ENCODE peak calls at places on chromosome 12, in five cellular contexts. G, H, K, L and S are unnamed samples. For H3K4me1, H3K9me3 and H3K36me3, the result is how much of the 10 kb centered on the place peaks cover.

GRCh38 chr12:76866146-76866545 is 12.7 kb downstream of the CSRP2 start:
- DNase-seq in G (no peak), K (no peak), L (no peak), H (no peak), S (no peak)

GRCh38 chr12:55721601-55722213 is 1.5 kb downstream of the RDH5 start:
- DNase-seq in G (no peak), K (peak), H (no peak), L (no peak), S (no peak)

GRCh38 chr12:112134731-112135130 is 9.4 kb downstream of the TRAFD1 start:
- DNase-seq in H (no peak), K (no peak), L (no peak), G (no peak), S (no peak)

GRCh38 chr12:45357547-45358417 is 141.9 kb downstream of the ANO6 start:
- DNase-seq in L (peak), G (peak), K (no peak), H (no peak), S (no peak)

GRCh38 chr12:77256924-77257323 is 191.6 kb upstream of the E2F7 start:
- DNase-seq in G (no peak), K (no peak), H (no peak), L (no peak), S (no peak)

GRCh38 chr12:6335451-6336078 is 6.3 kb downstream of the TNFRSF1A start:
- DNase-seq in K (peak), G (peak), L (peak), H (peak), S (peak)

GRCh38 chr12:51951843-51952722 is 584 bp downstream of the ACVR1B start:
- DNase-seq in H (no peak), L (peak), K (peak), G (peak), S (no peak)

GRCh38 chr12:64672925-64673409 is 62.7 kb downstream of the RASSF3 start:
- DNase-seq in G (no peak), K (no peak), L (peak), H (peak), S (peak)

GRCh38 chr12:9095322-9095721 is 20.4 kb downstream of the A2M start:
- DNase-seq in H (no peak), K (no peak), G (no peak), L (no peak), S (no peak)

GRCh38 chr12:54935235-54935951 is 49.2 kb downstream of the TESPA1 start:
- DNase-seq in H (peak), L (no peak), K (no peak), G (no peak), S (peak)

GRCh38 chr12:125140239-125140917 is 75.1 kb downstream of the AACS start:
- DNase-seq in L (no peak), G (no peak), H (no peak), K (no peak), S (no peak)

GRCh38 chr12:75656650-75657049 is 145.2 kb upstream of the KRR1 start:
- DNase-seq in L (no peak), G (no peak), K (no peak), H (no peak), S (no peak)

GRCh38 chr12:108377260-108377659 is 38.1 kb upstream of the CMKLR1 start:
- DNase-seq in L (no peak), G (no peak), H (no peak), K (no peak), S (no peak)

GRCh38 chr12:10213168-10214130 is 772 bp downstream of the GABARAPL1 start:
- DNase-seq in K (peak), L (peak), G (peak), H (peak), S (peak)

GRCh38 chr12:76029982-76030377 is 1.6 kb downstream of the PHLDA1 start:
- DNase-seq in H (no peak), G (no peak), K (peak), L (peak), S (no peak)

GRCh38 chr12:22228022-22228875 is 106.3 kb downstream of the ST8SIA1 start:
- DNase-seq in G (no peak), H (no peak), L (no peak), K (no peak), S (no peak)

DNA sequence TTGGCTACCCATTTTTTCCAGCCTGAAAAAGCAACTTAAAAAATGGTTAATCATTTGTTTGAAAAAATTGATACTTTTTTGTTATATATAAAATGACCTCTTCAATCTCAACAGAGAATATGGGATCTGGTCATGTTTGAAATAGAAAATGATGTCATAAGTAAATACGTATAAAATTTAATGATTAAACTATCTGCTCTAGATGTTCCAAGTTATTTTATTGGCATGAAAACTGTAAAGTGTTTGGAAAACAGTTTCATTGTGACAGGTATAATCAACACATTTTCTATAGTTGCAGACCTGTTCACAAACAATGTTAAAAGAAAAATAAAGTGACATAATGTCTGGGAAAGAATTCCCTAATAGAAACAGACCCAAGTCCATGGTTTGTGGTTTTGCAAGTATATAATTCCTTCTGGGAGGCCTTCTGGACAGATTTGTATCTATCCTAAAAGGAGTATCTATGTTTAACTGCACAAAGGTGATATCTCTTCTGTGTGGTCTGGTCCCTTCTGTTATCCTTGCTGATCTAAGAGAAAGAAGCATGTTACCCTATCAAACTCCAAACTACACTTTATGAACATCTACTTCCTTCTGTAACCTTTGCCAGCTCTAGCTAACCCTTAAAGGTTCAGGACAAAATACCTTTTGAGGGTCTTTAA is 39.5 kb upstream of the LRIG3 start:
- DNase-seq in K (no peak), L (no peak), G (no peak), H (no peak), S (no peak)
- H3K4me1 ChIP-seq in K (under half), L (under half), G (under half), H (under half), S (under half)

GRCh38 chr12:47609806-47610205 is 96.0 kb downstream of the RPAP3 start:
- DNase-seq in L (no peak), K (no peak), H (no peak), G (no peak), S (no peak)
- H3K9me3 ChIP-seq in L (under half), K (under half), H (under half), G (under half), S (under half)

GRCh38 chr12:122046145-122046544 is 24.5 kb downstream of the BCL7A start:
- DNase-seq in L (no peak), H (no peak), G (no peak), K (no peak), S (no peak)

GRCh38 chr12:122040579-122041386 is 19.1 kb downstream of the BCL7A start:
- DNase-seq in L (no peak), G (no peak), H (no peak), K (peak), S (peak)

GRCh38 chr12:122045262-122045661 is 23.6 kb downstream of the BCL7A start:
- DNase-seq in G (no peak), L (no peak), H (no peak), K (no peak), S (no peak)

GRCh38 chr12:122042910-122043309 is 21.2 kb downstream of the BCL7A start:
- DNase-seq in G (no peak), L (no peak), K (no peak), H (no peak), S (no peak)

GRCh38 chr12:122043476-122043875 is 21.8 kb downstream of the BCL7A start:
- DNase-seq in K (no peak), H (no peak), L (no peak), G (no peak), S (no peak)
- H3K36me3 ChIP-seq in K (under half), H (under half), L (under half), G (under half), S (under half)

GRCh38 chr12:11769723-11770514 is 120.4 kb downstream of the ETV6 start:
- DNase-seq in G (no peak), H (no peak), K (no peak), L (no peak), S (peak)
- H3K4me1 ChIP-seq in G (half or more), H (under half), K (under half), L (under half), S (under half)

DNA sequence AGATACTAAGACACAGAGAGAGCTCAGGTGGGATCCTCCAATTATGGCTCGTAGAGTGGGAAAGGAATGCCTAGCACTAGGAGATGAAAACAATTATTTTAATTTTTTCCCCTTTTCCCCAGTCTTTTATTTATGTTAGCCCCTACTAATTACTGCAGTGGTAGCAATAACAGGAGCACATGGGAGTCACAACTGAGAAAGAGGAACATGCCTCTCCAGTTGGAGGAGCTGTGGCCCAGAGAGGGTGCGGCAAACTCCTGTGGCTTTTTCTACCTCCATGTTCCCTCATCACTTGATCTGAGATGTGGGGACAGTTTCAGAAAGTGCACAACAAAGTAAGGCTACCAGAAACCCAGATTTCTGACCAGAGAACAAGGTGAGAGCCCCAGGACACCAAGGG is 25.9 kb upstream of the POC1B start:
- DNase-seq in L (no peak), H (no peak), K (no peak), G (no peak), S (no peak)
- H3K9me3 ChIP-seq in L (under half), H (under half), K (under half), G (under half), S (under half)

DNA sequence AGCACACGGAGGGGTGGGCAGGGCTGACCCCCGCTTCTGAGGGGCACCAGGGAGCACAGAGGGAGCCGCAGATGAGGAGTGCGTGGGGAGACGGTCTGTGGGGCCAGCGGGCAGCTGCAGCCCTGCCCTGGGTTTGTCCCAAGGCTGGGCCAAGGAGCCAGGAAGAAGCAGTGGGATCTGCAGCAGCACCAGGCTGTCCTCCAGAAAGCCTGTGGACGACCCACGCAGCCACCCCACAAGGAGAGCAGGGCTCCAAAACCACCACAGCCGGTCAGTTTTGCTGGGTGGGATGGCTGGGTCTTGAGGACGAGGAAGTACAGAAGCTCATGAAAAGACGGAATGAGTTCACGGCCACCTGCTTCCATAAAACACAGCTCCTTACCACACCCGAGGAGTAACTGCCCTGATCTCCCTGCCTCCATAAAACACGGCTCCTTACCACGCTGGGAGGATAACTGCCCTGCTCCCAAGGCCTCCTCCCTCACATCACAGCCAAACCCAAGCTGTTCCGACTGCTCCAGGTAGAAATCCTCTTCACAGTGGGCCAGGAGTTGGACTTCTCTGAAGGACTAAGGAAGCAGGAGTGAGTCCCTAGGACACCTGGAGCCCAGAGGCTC is 9.9 kb upstream of the GOLGA3 start:
- DNase-seq in L (no peak), H (no peak), G (no peak), K (no peak), S (no peak)
- H3K36me3 ChIP-seq in L (under half), H (under half), G (under half), K (under half), S (under half)

DNA sequence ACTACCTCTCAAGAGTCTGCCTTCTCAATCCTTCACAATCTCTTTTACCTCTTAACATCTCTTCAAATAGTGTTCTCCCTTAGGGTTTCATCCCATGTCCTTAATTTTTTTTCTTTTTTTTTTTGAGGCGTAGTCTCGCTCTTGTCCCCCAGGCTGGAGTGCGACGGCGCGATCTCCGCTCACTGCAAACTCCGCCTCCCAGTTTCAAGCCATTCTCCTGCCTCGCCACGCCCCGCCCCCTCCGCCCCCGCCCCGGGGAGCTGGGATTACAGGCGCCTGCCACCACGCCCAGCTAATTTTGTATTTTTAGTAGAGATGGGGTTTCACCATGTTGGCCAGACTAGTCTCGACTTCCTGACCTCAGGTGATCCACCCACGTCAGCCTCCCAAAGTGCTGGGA is 7.0 kb upstream of the BCAT1 start:
- DNase-seq in K (no peak), H (no peak), L (no peak), G (no peak), S (no peak)
- H3K4me1 ChIP-seq in K (under half), H (under half), L (under half), G (under half), S (under half)

DNA sequence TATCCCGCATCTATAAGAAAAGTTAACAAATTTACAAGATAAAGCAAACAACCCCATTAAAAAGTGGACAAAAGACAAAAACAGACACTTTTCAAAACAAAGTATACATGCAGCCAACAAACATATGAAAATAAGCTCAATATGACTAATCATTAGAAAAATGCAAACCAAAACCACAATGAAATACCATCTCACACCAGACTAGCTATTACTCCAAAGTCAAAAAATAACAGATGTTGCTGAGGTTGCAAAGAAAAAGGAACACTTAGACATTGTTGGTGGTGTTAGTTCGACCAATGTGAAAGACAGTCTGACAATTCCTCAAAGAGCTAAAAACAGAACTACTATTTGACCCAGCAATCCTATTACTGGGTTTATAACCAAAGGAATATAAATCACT is 968.6 kb upstream of the USP15 start:
- DNase-seq in G (no peak), H (no peak), L (no peak), K (no peak), S (no peak)
- H3K9me3 ChIP-seq in G (under half), H (under half), L (under half), K (under half), S (under half)

GRCh38 chr12:120095356-120096135 is 21.0 kb downstream of the RAB35 start:
- DNase-seq in H (no peak), K (no peak), G (no peak), L (no peak), S (no peak)
- H3K36me3 ChIP-seq in H (under half), K (half or more), G (under half), L (under half), S (under half)